ENCODE peak calls at places on chromosomes 13 and 19, in six cellular contexts. A is lower lobe of right lung; P is fibroblast of lung; N is heart right ventricle; E is CD8-positive, alpha-beta T cell; O is AG04450. Z is an unnamed sample.

GRCh38 chr13:50843256-50844043 is at the start of gene DLEU7:
- DNase-seq in A (no peak), P (no peak), N (peak; percentile 10), E (no peak), O (no peak), Z (no peak)

GRCh38 chr13:114067381-114067885 is 65.0 kb downstream of the RASA3 start:
- DNase-seq in A (no peak), P (peak; percentile 55), N (no peak), E (no peak), O (no peak), Z (no peak)

GRCh38 chr13:113856716-113857065 is 7.2 kb downstream of the GAS6 start:
- DNase-seq in A (peak; percentile 45), P (peak; percentile 72), N (no peak), E (no peak), O (no peak), Z (no peak)

GRCh38 chr13:109759609-109760008 is 26.8 kb downstream of the IRS2 start:
- DNase-seq in A (no peak), P (no peak), N (no peak), E (no peak), O (no peak), Z (no peak)

GRCh38 chr19:39498262-39499081 is at the start of gene DLL3:
- DNase-seq in A (no peak), P (no peak), N (no peak), E (no peak), O (no peak), Z (no peak)

GRCh38 chr19:12996542-12997094 is 1.3 kb downstream of the NFIX start:
- DNase-seq in A (no peak), P (peak; percentile 43), N (peak; percentile 66), E (no peak), O (no peak), Z (no peak)

GRCh38 chr13:27408074-27408473 is 16.3 kb upstream of the GTF3A start:
- DNase-seq in A (no peak), P (no peak), N (no peak), E (no peak), O (no peak), Z (no peak)

GRCh38 chr13:23701646-23702045 is 131.4 kb downstream of the TNFRSF19 start:
- DNase-seq in A (no peak), P (peak; percentile 65), N (peak; percentile 79), E (no peak), O (no peak), Z (no peak)

GRCh38 chr13:98470920-98471319 is 106.0 kb downstream of the STK24 start:
- DNase-seq in A (no peak), P (no peak), N (no peak), E (no peak), O (no peak), Z (no peak)

GRCh38 chr13:40271511-40271910 is 394.9 kb downstream of the FOXO1 start:
- DNase-seq in A (peak; percentile 46), P (no peak), N (peak; percentile 31), E (no peak), O (no peak), Z (no peak)

GRCh38 chr13:37192986-37193385 is 87.5 kb upstream of the CSNK1A1L start:
- DNase-seq in A (no peak), P (no peak), N (no peak), E (no peak), O (no peak), Z (no peak)

GRCh38 chr13:102724923-102725322 is 30.1 kb upstream of the METTL21C start:
- DNase-seq in A (no peak), P (peak; percentile 65), N (no peak), E (no peak), O (no peak), Z (no peak)

GRCh38 chr13:45838171-45838745 is 13.3 kb downstream of the SIAH3 start:
- DNase-seq in A (no peak), P (no peak), N (no peak), E (no peak), O (no peak), Z (no peak)

GRCh38 chr13:20349564-20350379 is 117.7 kb upstream of the GJB6 start:
- DNase-seq in A (no peak), P (no peak), N (no peak), E (no peak), O (no peak), Z (no peak)

GRCh38 chr19:2132191-2132590 is 19.2 kb downstream of the AP3D1 start:
- DNase-seq in A (no peak), P (no peak), N (no peak), E (no peak), O (no peak), Z (no peak)

GRCh38 chr19:703651-704446 is 4.9 kb upstream of the PALM start:
- DNase-seq in A (peak; percentile 90), P (peak; percentile 57), N (peak; percentile 88), E (peak; percentile 53), O (no peak), Z (peak; percentile 61)

GRCh38 chr13:100434010-100434763 is 154.4 kb downstream of the GGACT start:
- DNase-seq in A (no peak), P (peak; percentile 38), N (no peak), E (no peak), O (no peak), Z (no peak)

GRCh38 chr13:73399347-73400216 is 340.8 kb downstream of the KLF5 start:
- DNase-seq in A (no peak), P (no peak), N (no peak), E (no peak), O (no peak), Z (no peak)

GRCh38 chr13:78659450-78660110 is 625 bp upstream of the OBI1 start:
- DNase-seq in A (no peak), P (no peak), N (no peak), E (no peak), O (no peak), Z (no peak)

GRCh38 chr19:46076951-46077814 is 36.4 kb upstream of the IGFL4 start:
- DNase-seq in A (no peak), P (peak; percentile 79), N (no peak), E (no peak), O (peak; percentile 56), Z (no peak)

GRCh38 chr19:49231389-49231788 is 73.8 kb downstream of the TRPM4 start:
- DNase-seq in A (no peak), P (no peak), N (no peak), E (no peak), O (no peak), Z (peak; percentile 8)

GRCh38 chr19:51398096-51398704 is 7.8 kb upstream of the C19orf84 start:
- DNase-seq in A (no peak), P (peak; percentile 29), N (no peak), E (no peak), O (no peak), Z (no peak)

GRCh38 chr19:32469796-32470195 is 64.2 kb downstream of the DPY19L3 start:
- DNase-seq in A (no peak), P (no peak), N (no peak), E (no peak), O (no peak), Z (no peak)

GRCh38 chr13:73898276-73898675 is 235.9 kb downstream of the KLF12 start:
- DNase-seq in A (no peak), P (no peak), N (no peak), E (no peak), O (no peak), Z (no peak)

GRCh38 chr13:44136693-44137268 is 236.8 kb upstream of the SERP2 start:
- DNase-seq in A (no peak), P (no peak), N (no peak), E (no peak), O (no peak), Z (no peak)

GRCh38 chr19:3115411-3115810 is 20.4 kb upstream of the GNA15 start:
- DNase-seq in A (no peak), P (no peak), N (no peak), E (no peak), O (no peak), Z (no peak)

GRCh38 chr19:20422616-20423205 is 142.9 kb downstream of the ZNF737 start:
- DNase-seq in A (no peak), P (no peak), N (no peak), E (no peak), O (no peak), Z (no peak)

GRCh38 chr19:54431255-54431838 is 16.1 kb downstream of the TTYH1 start:
- DNase-seq in A (peak; percentile 84), P (no peak), N (no peak), E (no peak), O (no peak), Z (no peak)

GRCh38 chr19:41734156-41734555 is 21.2 kb upstream of the CEACAM6 start:
- DNase-seq in A (no peak), P (no peak), N (no peak), E (no peak), O (no peak), Z (no peak)

GRCh38 chr13:84431646-84432045 is 549.4 kb upstream of the SLITRK1 start:
- DNase-seq in A (no peak), P (no peak), N (no peak), E (no peak), O (no peak), Z (no peak)

GRCh38 chr13:111904701-111905608 is 162.0 kb upstream of the SOX1 start:
- DNase-seq in A (no peak), P (no peak), N (no peak), E (peak; percentile 34), O (no peak), Z (no peak)

GRCh38 chr13:111904166-111904565 is 162.8 kb upstream of the SOX1 start:
- DNase-seq in A (no peak), P (no peak), N (no peak), E (no peak), O (no peak), Z (no peak)

GRCh38 chr13:111906816-111907215 is 160.1 kb upstream of the SOX1 start:
- DNase-seq in A (no peak), P (no peak), N (no peak), E (peak; percentile 25), O (no peak), Z (no peak)

GRCh38 chr13:111906306-111906705 is 160.6 kb upstream of the SOX1 start:
- DNase-seq in A (no peak), P (no peak), N (no peak), E (peak; percentile 31), O (no peak), Z (no peak)

DNA sequence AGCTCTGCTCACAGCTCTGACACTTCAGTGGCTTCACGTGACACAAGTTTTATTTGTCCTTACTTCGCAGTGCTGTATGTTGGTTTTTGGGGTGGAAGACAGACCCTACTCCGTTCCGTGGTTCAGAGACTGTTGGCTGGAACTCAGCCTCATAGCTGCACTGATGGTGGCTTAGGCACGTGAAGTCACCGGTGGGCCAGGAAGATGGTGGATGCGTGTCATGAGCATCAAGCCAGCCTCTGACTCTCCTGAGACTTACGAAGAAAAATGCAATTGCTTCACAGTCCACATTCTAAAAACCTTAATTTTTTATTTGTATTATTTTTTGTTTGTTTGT is 161.4 kb upstream of the SOX1 start:
- DNase-seq in A (no peak), P (no peak), N (no peak), E (peak; percentile 32), O (no peak), Z (no peak)
- H3K9me3 ChIP-seq in A (no peaks in the 10 kb centered on the region), P (no peaks in the 10 kb centered on the region), N (no peaks in the 10 kb centered on the region), E (no peaks in the 10 kb centered on the region), O (peaks cover 88% of the 10 kb centered on the region), Z (no peaks in the 10 kb centered on the region)

GRCh38 chr19:43839139-43839538 is 12.0 kb downstream of the ZNF283 start:
- DNase-seq in A (no peak), P (no peak), N (no peak), E (no peak), O (no peak), Z (no peak)
- H3K9me3 ChIP-seq in A (peaks cover 86% of the 10 kb centered on the region), P (peaks cover 3% of the 10 kb centered on the region), N (peaks cover 93% of the 10 kb centered on the region), E (peaks cover 38% of the 10 kb centered on the region), O (peaks cover 30% of the 10 kb centered on the region), Z (peaks cover 32% of the 10 kb centered on the region)

GRCh38 chr19:44499559-44499958 is 763 bp downstream of the ZNF180 start:
- DNase-seq in A (no peak), P (no peak), N (no peak), E (no peak), O (no peak), Z (no peak)
- H3K9me3 ChIP-seq in A (peaks cover 47% of the 10 kb centered on the region), P (no peaks in the 10 kb centered on the region), N (peaks cover 44% of the 10 kb centered on the region), E (peaks cover 24% of the 10 kb centered on the region), O (peaks cover 43% of the 10 kb centered on the region), Z (peaks cover 24% of the 10 kb centered on the region)

GRCh38 chr19:9148687-9149086 is 8.5 kb downstream of the ZNF317 start:
- DNase-seq in A (no peak), P (no peak), N (no peak), E (no peak), O (no peak), Z (no peak)
- H3K9me3 ChIP-seq in A (peaks cover 42% of the 10 kb centered on the region), P (no peaks in the 10 kb centered on the region), N (peaks cover 31% of the 10 kb centered on the region), E (peaks cover 9% of the 10 kb centered on the region), O (peaks cover 76% of the 10 kb centered on the region), Z (no peaks in the 10 kb centered on the region)